ENCODE peak calls at places on chromosomes 7 and 10, in ten cellular contexts. A is colonic mucosa; O is naive thymus-derived CD4-positive, alpha-beta T cell; K is CD8-positive, alpha-beta T cell; S is psoas muscle; U is astrocyte; I is neural progenitor cell; T is A549; D is dorsolateral prefrontal cortex; V is hepatocyte. P is an unnamed sample.

GRCh38 chr7:55077581-55078410 is 59.0 kb downstream of the EGFR start:
- DNase-seq in S (no peak), K (no peak), A (peak; percentile 92), O (no peak), U (no peak), V (peak; percentile 85), I (no peak), D (no peak), T (no peak), P (no peak)

GRCh38 chr10:121900443-121901174 is 27.2 kb downstream of the ATE1 start:
- DNase-seq in K (no peak), A (no peak), V (peak; percentile 90), D (no peak), U (peak; percentile 23), I (peak; percentile 84), S (no peak), O (peak; percentile 30), T (peak; percentile 62), P (peak; percentile 15)

GRCh38 chr7:128939861-128940410 is 2.2 kb downstream of the IRF5 start:
- DNase-seq in V (no peak), D (no peak), S (no peak), O (no peak), I (no peak), A (no peak), T (no peak), U (no peak), K (no peak), P (no peak)

GRCh38 chr10:53808677-53809076 is 992.4 kb downstream of the PCDH15 start:
- DNase-seq in O (no peak), S (no peak), U (no peak), I (no peak), K (no peak), T (no peak), V (peak; percentile 11), A (no peak), D (no peak), P (no peak)

GRCh38 chr10:19767876-19768275 is 48.4 kb upstream of the PLXDC2 start:
- DNase-seq in S (no peak), O (no peak), I (peak; percentile 57), A (no peak), D (no peak), V (no peak), K (no peak), T (no peak), U (no peak), P (no peak)

GRCh38 chr7:72467237-72467636 is 55.1 kb upstream of the CALN1 start:
- DNase-seq in A (no peak), T (no peak), S (no peak), U (no peak), K (no peak), O (no peak), I (no peak), D (peak; percentile 15), V (no peak), P (no peak)

GRCh38 chr10:61804414-61804813 is 97.1 kb upstream of the ARID5B start:
- DNase-seq in T (no peak), U (peak; percentile 18), I (no peak), O (no peak), V (no peak), K (no peak), S (no peak), D (no peak), A (no peak), P (no peak)

GRCh38 chr7:106583133-106583532 is 77.8 kb downstream of the CCDC71L start:
- DNase-seq in K (no peak), U (peak; percentile 27), O (no peak), S (no peak), D (no peak), V (no peak), A (no peak), I (no peak), T (no peak), P (no peak)

DNA sequence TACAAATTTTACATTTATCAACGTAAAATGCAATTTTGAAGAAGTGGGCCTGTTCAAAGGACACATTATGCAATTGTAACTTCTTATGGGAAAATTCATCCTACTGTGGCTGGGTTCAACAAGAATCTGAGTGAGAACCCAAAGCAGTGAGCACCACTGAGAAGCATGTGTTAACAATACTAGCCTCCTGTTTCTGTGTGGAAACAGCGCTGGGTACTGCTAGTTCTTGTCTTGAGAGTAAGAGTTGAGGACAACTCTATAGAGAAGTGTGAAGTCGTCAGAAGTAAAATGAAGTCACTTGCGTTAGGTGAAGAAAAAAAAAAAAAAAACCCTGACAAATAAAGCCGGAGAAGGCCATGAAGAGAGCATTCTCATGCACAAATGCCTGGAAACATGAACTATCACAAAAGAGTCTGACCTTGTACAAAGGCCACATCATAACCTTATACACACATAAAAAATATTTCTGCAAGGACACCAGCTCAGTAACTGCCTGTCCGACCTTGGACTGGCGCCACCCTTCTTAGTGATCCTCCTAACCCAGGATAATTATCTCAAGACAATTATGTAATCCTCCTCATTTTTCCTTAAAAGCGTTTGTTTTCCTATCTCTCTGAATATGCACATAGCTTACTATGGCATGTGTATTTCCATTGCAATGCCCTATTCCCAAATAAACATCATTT is 554.9 kb downstream of the HTR7 start:
- DNase-seq in I (no peak), S (no peak), U (no peak), D (no peak), K (no peak), O (no peak), A (no peak), V (no peak), T (no peak), P (no peak)
- H3K27ac ChIP-seq in I (no peak overlapping the region), S (no peak overlapping the region), U (no peak overlapping the region), D (no peak overlapping the region), K (no peak overlapping the region), O (no peak overlapping the region), A (no peak overlapping the region), V (no peak overlapping the region), T (no peak overlapping the region), P (no peak overlapping the region)

GRCh38 chr10:94546616-94547175 is 1.1 kb downstream of the HELLS start:
- DNase-seq in K (no peak), U (peak; percentile 4), D (no peak), A (no peak), O (no peak), I (no peak), T (peak; percentile 19), S (no peak), V (peak; percentile 6), P (no peak)

GRCh38 chr10:94545277-94546057 is at the start of gene HELLS:
- DNase-seq in K (peak; percentile 48), O (peak; percentile 63), U (peak; percentile 66), T (peak; percentile 92), A (peak; percentile 91), I (peak; percentile 97), V (peak; percentile 94), D (peak; percentile 75), S (peak; percentile 76), P (no peak)

GRCh38 chr10:94549221-94549620 is 3.6 kb downstream of the HELLS start:
- DNase-seq in I (no peak), T (no peak), A (no peak), S (no peak), K (no peak), D (no peak), V (no peak), O (no peak), U (no peak), P (no peak)

GRCh38 chr10:94546058-94546595 is 539 bp downstream of the HELLS start:
- DNase-seq in V (no peak), K (no peak), A (no peak), I (peak; percentile 16), U (peak; percentile 16), D (peak; percentile 5), O (no peak), T (peak; percentile 34), S (no peak), P (no peak)
- H3K27ac ChIP-seq in V (peak overlapping the region; percentile 44), K (peak overlapping the region; percentile 71), A (no peak overlapping the region), I (peak overlapping the region; percentile 56), U (peak overlapping the region; percentile 90), D (peak overlapping the region; percentile 79), O (peak overlapping the region; percentile 63), T (peak overlapping the region; percentile 87), S (no peak overlapping the region), P (no peak overlapping the region)

DNA sequence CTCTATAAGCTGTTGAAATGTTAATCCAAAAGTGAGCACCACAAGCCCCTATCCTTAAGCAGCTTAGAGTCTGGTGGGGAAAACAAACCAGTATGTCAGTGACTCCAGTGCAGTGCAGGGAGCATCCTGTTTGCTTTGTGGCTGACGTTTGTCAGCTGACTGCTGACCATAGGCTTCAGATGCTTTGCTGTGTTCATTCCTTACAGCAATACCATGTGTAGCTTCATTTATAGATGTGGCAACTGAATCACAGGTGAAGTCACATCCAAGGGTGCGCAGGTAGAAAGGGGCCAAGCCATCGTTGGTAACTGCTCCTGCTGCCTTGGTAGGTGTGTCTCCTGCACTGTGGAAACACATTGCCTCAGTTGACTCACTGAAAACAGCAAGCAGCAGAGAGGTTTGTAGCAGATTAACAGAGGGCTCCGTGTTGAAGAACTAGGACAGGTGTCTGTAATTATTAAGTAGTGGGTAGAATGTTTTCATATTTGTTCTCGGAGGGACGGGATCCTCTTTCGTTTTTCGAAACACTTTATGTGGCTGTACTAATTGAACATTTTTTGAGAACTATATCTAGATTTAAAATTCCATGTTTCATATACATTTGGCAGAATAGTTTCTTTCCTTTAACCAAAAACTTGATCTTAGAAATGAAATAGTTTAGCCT is 2.0 kb downstream of the INSIG1 start:
- DNase-seq in V (peak; percentile 32), A (peak; percentile 29), K (peak; percentile 20), I (peak; percentile 56), T (no peak), U (no peak), O (peak; percentile 55), S (no peak), D (no peak), P (no peak)
- H3K27ac ChIP-seq in V (peak overlapping the region; percentile 97), A (peak overlapping the region; percentile 99), K (peak overlapping the region; percentile 79), I (peak overlapping the region; percentile 75), T (peak overlapping the region; percentile 33), U (peak overlapping the region; percentile 80), O (peak overlapping the region; percentile 78), S (peak overlapping the region; percentile 90), D (peak overlapping the region; percentile 97), P (peak overlapping the region; percentile 97)

GRCh38 chr7:22586806-22587180 is 86.8 kb upstream of the STEAP1B start:
- DNase-seq in U (peak; percentile 65), O (no peak), T (no peak), A (no peak), D (no peak), K (no peak), I (peak; percentile 56), V (peak; percentile 58), S (no peak), P (no peak)

GRCh38 chr7:22588396-22588795 is 88.4 kb upstream of the STEAP1B start:
- DNase-seq in T (no peak), I (no peak), S (no peak), D (no peak), O (no peak), V (no peak), K (no peak), A (no peak), U (peak; percentile 40), P (no peak)

GRCh38 chr7:22587322-22587721 is 87.3 kb upstream of the STEAP1B start:
- DNase-seq in D (no peak), K (no peak), I (no peak), A (no peak), U (peak; percentile 89), V (no peak), T (no peak), S (no peak), O (no peak), P (no peak)

GRCh38 chr7:22591271-22591670 is 91.3 kb upstream of the STEAP1B start:
- DNase-seq in D (no peak), K (no peak), T (no peak), O (no peak), V (no peak), S (no peak), A (no peak), I (no peak), U (no peak), P (no peak)

DNA sequence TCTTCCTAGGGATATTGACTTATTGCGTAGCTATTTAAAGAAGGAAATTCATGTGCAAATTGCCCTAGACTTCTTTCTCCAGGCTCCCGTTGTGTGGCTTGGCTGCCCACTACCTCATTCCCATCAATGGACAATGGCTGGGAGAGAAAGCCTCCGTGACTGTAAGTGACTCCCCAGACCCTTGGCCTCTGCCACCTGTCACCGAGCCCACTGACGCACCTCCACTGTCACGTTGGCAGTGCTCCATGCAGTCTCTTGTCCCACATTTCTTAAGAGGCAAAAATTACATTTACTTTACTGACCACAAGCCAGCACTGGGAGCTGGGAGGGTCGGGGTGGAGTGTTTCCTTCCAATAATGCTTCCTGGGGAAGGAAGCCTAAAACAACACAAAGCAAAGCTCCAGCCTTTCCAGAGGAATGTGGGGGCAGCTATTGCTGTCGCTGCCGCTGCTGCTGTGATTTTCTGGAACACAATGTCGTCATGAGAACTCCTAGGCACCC is 89.7 kb upstream of the STEAP1B start:
- DNase-seq in U (peak; percentile 95), A (no peak), T (no peak), K (no peak), S (peak; percentile 70), O (no peak), I (peak; percentile 25), V (no peak), D (no peak), P (no peak)
- H3K27ac ChIP-seq in U (peak overlapping the region; percentile 68), A (no peak overlapping the region), T (no peak overlapping the region), K (no peak overlapping the region), S (peak overlapping the region; percentile 66), O (no peak overlapping the region), I (no peak overlapping the region), V (no peak overlapping the region), D (peak overlapping the region; percentile 60), P (no peak overlapping the region)